ENCODE peak calls at places on chromosomes 5 and 9, in seven cellular contexts. One of them, this sample, is unnamed.

GRCh38 chr9:114364528-114365041 is 23.2 kb downstream of the AKNA start:
- DNase-seq in fibroblast of the aortic adventitia: no peak
- DNase-seq in fibroblast of pulmonary artery: no peak
- DNase-seq in endodermal cell: no peak
- DNase-seq in psoas muscle: no peak
- DNase-seq in RWPE2: no peak
- DNase-seq in A673: no peak
- DNase-seq in this sample: no peak

GRCh38 chr9:87684627-87685204 is 41.2 kb upstream of the CTSL start:
- DNase-seq in fibroblast of pulmonary artery: peak; percentile 52
- DNase-seq in psoas muscle: peak; percentile 40
- DNase-seq in A673: peak; percentile 38
- DNase-seq in fibroblast of the aortic adventitia: peak; percentile 52
- DNase-seq in endodermal cell: peak; percentile 90
- DNase-seq in RWPE2: no peak
- DNase-seq in this sample: peak; percentile 52

GRCh38 chr9:27602107-27602836 is 29.0 kb upstream of the C9orf72 start:
- DNase-seq in A673: no peak
- DNase-seq in RWPE2: no peak
- DNase-seq in fibroblast of pulmonary artery: no peak
- DNase-seq in fibroblast of the aortic adventitia: no peak
- DNase-seq in psoas muscle: no peak
- DNase-seq in endodermal cell: no peak
- DNase-seq in this sample: no peak

GRCh38 chr9:126822873-126823272 is 18.0 kb downstream of the ZBTB43 start:
- DNase-seq in endodermal cell: no peak
- DNase-seq in psoas muscle: no peak
- DNase-seq in RWPE2: no peak
- DNase-seq in fibroblast of pulmonary artery: no peak
- DNase-seq in fibroblast of the aortic adventitia: no peak
- DNase-seq in A673: no peak
- DNase-seq in this sample: no peak

GRCh38 chr5:759111-759741 is 25.3 kb downstream of the ZDHHC11B start:
- DNase-seq in endodermal cell: peak; percentile 49
- DNase-seq in RWPE2: peak; percentile 68
- DNase-seq in fibroblast of the aortic adventitia: peak; percentile 13
- DNase-seq in fibroblast of pulmonary artery: peak; percentile 53
- DNase-seq in psoas muscle: peak; percentile 76
- DNase-seq in A673: no peak
- DNase-seq in this sample: peak; percentile 75

GRCh38 chr9:97990259-97990658 is 7.1 kb downstream of the ANP32B start:
- DNase-seq in psoas muscle: no peak
- DNase-seq in endodermal cell: peak; percentile 57
- DNase-seq in RWPE2: no peak
- DNase-seq in A673: peak; percentile 70
- DNase-seq in fibroblast of pulmonary artery: peak; percentile 71
- DNase-seq in fibroblast of the aortic adventitia: peak; percentile 69
- DNase-seq in this sample: peak; percentile 68

GRCh38 chr9:136625101-136626065 is 37.3 kb upstream of the EGFL7 start:
- DNase-seq in endodermal cell: peak; percentile 79
- DNase-seq in RWPE2: no peak
- DNase-seq in fibroblast of pulmonary artery: peak; percentile 88
- DNase-seq in psoas muscle: peak; percentile 76
- DNase-seq in A673: peak; percentile 73
- DNase-seq in fibroblast of the aortic adventitia: peak; percentile 33
- DNase-seq in this sample: peak; percentile 94

GRCh38 chr5:7857918-7858632 is 7.1 kb upstream of the CFAP90 start:
- DNase-seq in endodermal cell: no peak
- DNase-seq in psoas muscle: no peak
- DNase-seq in fibroblast of pulmonary artery: no peak
- DNase-seq in fibroblast of the aortic adventitia: no peak
- DNase-seq in RWPE2: no peak
- DNase-seq in A673: peak; percentile 37
- DNase-seq in this sample: no peak

GRCh38 chr9:99112750-99113417 is 8.0 kb downstream of the TGFBR1 start:
- DNase-seq in RWPE2: no peak
- DNase-seq in fibroblast of the aortic adventitia: no peak
- DNase-seq in A673: no peak
- DNase-seq in psoas muscle: no peak
- DNase-seq in fibroblast of pulmonary artery: no peak
- DNase-seq in endodermal cell: no peak
- DNase-seq in this sample: no peak

GRCh38 chr9:133168432-133168831 is 4.7 kb upstream of the GBGT1 start:
- DNase-seq in fibroblast of pulmonary artery: no peak
- DNase-seq in fibroblast of the aortic adventitia: no peak
- DNase-seq in RWPE2: no peak
- DNase-seq in endodermal cell: peak; percentile 84
- DNase-seq in A673: no peak
- DNase-seq in psoas muscle: no peak
- DNase-seq in this sample: peak; percentile 54

GRCh38 chr9:489198-490197 is 274.8 kb downstream of the DOCK8 start:
- DNase-seq in psoas muscle: no peak
- DNase-seq in endodermal cell: no peak
- DNase-seq in RWPE2: no peak
- DNase-seq in A673: no peak
- DNase-seq in fibroblast of pulmonary artery: no peak
- DNase-seq in fibroblast of the aortic adventitia: peak; percentile 10
- DNase-seq in this sample: no peak

GRCh38 chr5:150503977-150504620 is 3.8 kb upstream of the NDST1 start:
- DNase-seq in fibroblast of the aortic adventitia: peak; percentile 63
- DNase-seq in endodermal cell: no peak
- DNase-seq in A673: no peak
- DNase-seq in RWPE2: no peak
- DNase-seq in psoas muscle: peak; percentile 60
- DNase-seq in fibroblast of pulmonary artery: peak; percentile 59
- DNase-seq in this sample: no peak

GRCh38 chr5:438481-438981 is 4.4 kb upstream of the EXOC3 start:
- DNase-seq in A673: no peak
- DNase-seq in fibroblast of pulmonary artery: no peak
- DNase-seq in endodermal cell: peak; percentile 32
- DNase-seq in RWPE2: peak; percentile 71
- DNase-seq in fibroblast of the aortic adventitia: no peak
- DNase-seq in psoas muscle: no peak
- DNase-seq in this sample: no peak

GRCh38 chr9:114409103-114409780 is 21.5 kb upstream of the AKNA start:
- DNase-seq in fibroblast of pulmonary artery: no peak
- DNase-seq in psoas muscle: no peak
- DNase-seq in fibroblast of the aortic adventitia: no peak
- DNase-seq in endodermal cell: peak; percentile 81
- DNase-seq in RWPE2: no peak
- DNase-seq in A673: no peak
- DNase-seq in this sample: no peak

GRCh38 chr9:84862786-84863185 is 193.3 kb downstream of the NTRK2 start:
- DNase-seq in fibroblast of the aortic adventitia: peak; percentile 6
- DNase-seq in psoas muscle: no peak
- DNase-seq in A673: peak; percentile 32
- DNase-seq in fibroblast of pulmonary artery: peak; percentile 46
- DNase-seq in endodermal cell: peak; percentile 89
- DNase-seq in RWPE2: peak; percentile 69
- DNase-seq in this sample: no peak

GRCh38 chr5:18243846-18244245 is 609.6 kb downstream of the TAF11L14 start:
- DNase-seq in A673: no peak
- DNase-seq in fibroblast of the aortic adventitia: no peak
- DNase-seq in endodermal cell: no peak
- DNase-seq in psoas muscle: no peak
- DNase-seq in RWPE2: no peak
- DNase-seq in fibroblast of pulmonary artery: no peak
- DNase-seq in this sample: no peak

GRCh38 chr5:172035039-172035438 is 28.6 kb upstream of the FBXW11 start:
- DNase-seq in RWPE2: no peak
- DNase-seq in fibroblast of the aortic adventitia: no peak
- DNase-seq in psoas muscle: no peak
- DNase-seq in fibroblast of pulmonary artery: no peak
- DNase-seq in A673: no peak
- DNase-seq in endodermal cell: no peak
- DNase-seq in this sample: no peak

GRCh38 chr5:146369691-146370090 is 31.1 kb downstream of the POU4F3 start:
- DNase-seq in fibroblast of pulmonary artery: peak; percentile 40
- DNase-seq in A673: no peak
- DNase-seq in endodermal cell: no peak
- DNase-seq in RWPE2: no peak
- DNase-seq in psoas muscle: no peak
- DNase-seq in fibroblast of the aortic adventitia: peak; percentile 60
- DNase-seq in this sample: no peak

GRCh38 chr5:73007051-73007450 is 51.2 kb downstream of the FCHO2 start:
- DNase-seq in A673: no peak
- DNase-seq in RWPE2: no peak
- DNase-seq in endodermal cell: no peak
- DNase-seq in fibroblast of the aortic adventitia: no peak
- DNase-seq in fibroblast of pulmonary artery: no peak
- DNase-seq in psoas muscle: no peak
- DNase-seq in this sample: no peak

GRCh38 chr5:160271396-160271795 is 41.0 kb downstream of the CCNJL start:
- DNase-seq in endodermal cell: peak; percentile 69
- DNase-seq in A673: peak; percentile 95
- DNase-seq in fibroblast of the aortic adventitia: no peak
- DNase-seq in psoas muscle: no peak
- DNase-seq in fibroblast of pulmonary artery: no peak
- DNase-seq in RWPE2: no peak
- DNase-seq in this sample: peak; percentile 59

GRCh38 chr5:180135967-180136641 is 64.5 kb upstream of the RNF130 start:
- DNase-seq in endodermal cell: no peak
- DNase-seq in fibroblast of the aortic adventitia: no peak
- DNase-seq in A673: no peak
- DNase-seq in psoas muscle: no peak
- DNase-seq in RWPE2: peak; percentile 70
- DNase-seq in fibroblast of pulmonary artery: no peak
- DNase-seq in this sample: no peak

GRCh38 chr5:132065351-132065937 is 5.0 kb downstream of the IL3 start:
- DNase-seq in fibroblast of pulmonary artery: peak; percentile 80
- DNase-seq in A673: peak; percentile 29
- DNase-seq in fibroblast of the aortic adventitia: peak; percentile 73
- DNase-seq in endodermal cell: peak; percentile 91
- DNase-seq in psoas muscle: no peak
- DNase-seq in RWPE2: peak; percentile 75
- DNase-seq in this sample: peak; percentile 67

GRCh38 chr9:90814355-90814754 is 12.7 kb downstream of the SYK start:
- DNase-seq in endodermal cell: no peak
- DNase-seq in fibroblast of the aortic adventitia: no peak
- DNase-seq in RWPE2: no peak
- DNase-seq in psoas muscle: no peak
- DNase-seq in fibroblast of pulmonary artery: no peak
- DNase-seq in A673: no peak
- DNase-seq in this sample: no peak

GRCh38 chr5:121164632-121165031 is 687.0 kb upstream of the FTMT start:
- DNase-seq in fibroblast of the aortic adventitia: no peak
- DNase-seq in RWPE2: no peak
- DNase-seq in fibroblast of pulmonary artery: no peak
- DNase-seq in A673: no peak
- DNase-seq in psoas muscle: no peak
- DNase-seq in endodermal cell: no peak
- DNase-seq in this sample: no peak

GRCh38 chr5:10427201-10427600 is 14.5 kb upstream of the ROPN1L start:
- DNase-seq in RWPE2: no peak
- DNase-seq in fibroblast of the aortic adventitia: no peak
- DNase-seq in endodermal cell: no peak
- DNase-seq in A673: no peak
- DNase-seq in fibroblast of pulmonary artery: no peak
- DNase-seq in psoas muscle: no peak
- DNase-seq in this sample: no peak

GRCh38 chr9:137077010-137077747 is at the start of gene UAP1L1:
- DNase-seq in fibroblast of pulmonary artery: peak; percentile 58
- DNase-seq in RWPE2: peak; percentile 75
- DNase-seq in endodermal cell: peak; percentile 74
- DNase-seq in fibroblast of the aortic adventitia: peak; percentile 49
- DNase-seq in psoas muscle: peak; percentile 83
- DNase-seq in A673: peak; percentile 58
- DNase-seq in this sample: peak; percentile 78

GRCh38 chr5:16773990-16774389 is 157.2 kb upstream of the RETREG1 start:
- DNase-seq in fibroblast of the aortic adventitia: no peak
- DNase-seq in RWPE2: no peak
- DNase-seq in endodermal cell: no peak
- DNase-seq in fibroblast of pulmonary artery: no peak
- DNase-seq in A673: peak; percentile 73
- DNase-seq in psoas muscle: no peak
- DNase-seq in this sample: peak; percentile 89

GRCh38 chr5:127875235-127876021 is 172.2 kb downstream of the CCDC192 start:
- DNase-seq in fibroblast of the aortic adventitia: peak; percentile 75
- DNase-seq in A673: peak; percentile 62
- DNase-seq in endodermal cell: peak; percentile 83
- DNase-seq in RWPE2: peak; percentile 73
- DNase-seq in psoas muscle: peak; percentile 28
- DNase-seq in fibroblast of pulmonary artery: peak; percentile 82
- DNase-seq in this sample: peak; percentile 55

GRCh38 chr5:127254729-127255284 is 35.8 kb upstream of the MEGF10 start:
- DNase-seq in fibroblast of the aortic adventitia: peak; percentile 7
- DNase-seq in RWPE2: peak; percentile 69
- DNase-seq in endodermal cell: no peak
- DNase-seq in psoas muscle: no peak
- DNase-seq in fibroblast of pulmonary artery: no peak
- DNase-seq in A673: peak; percentile 3
- DNase-seq in this sample: no peak

GRCh38 chr9:119221281-119221680 is 148.0 kb downstream of the BRINP1 start:
- DNase-seq in psoas muscle: no peak
- DNase-seq in fibroblast of pulmonary artery: no peak
- DNase-seq in endodermal cell: no peak
- DNase-seq in RWPE2: no peak
- DNase-seq in fibroblast of the aortic adventitia: no peak
- DNase-seq in A673: no peak
- DNase-seq in this sample: peak; percentile 1

GRCh38 chr9:110142868-110143866 is 64.8 kb downstream of the C9orf152 start:
- DNase-seq in fibroblast of pulmonary artery: no peak
- DNase-seq in fibroblast of the aortic adventitia: peak; percentile 46
- DNase-seq in A673: peak; percentile 15
- DNase-seq in RWPE2: no peak
- DNase-seq in psoas muscle: no peak
- DNase-seq in endodermal cell: peak; percentile 76
- DNase-seq in this sample: no peak
- H3K4me3 ChIP-seq in fibroblast of pulmonary artery: no peak overlapping the region
- H3K4me3 ChIP-seq in fibroblast of the aortic adventitia: no peak overlapping the region
- H3K4me3 ChIP-seq in A673: no peak overlapping the region
- H3K4me3 ChIP-seq in RWPE2: no peak overlapping the region
- H3K4me3 ChIP-seq in psoas muscle: no peak overlapping the region
- H3K4me3 ChIP-seq in endodermal cell: no peak overlapping the region
- H3K4me3 ChIP-seq in this sample: no peak overlapping the region

GRCh38 chr5:111550282-111551020 is 38.1 kb upstream of the STARD4 start:
- DNase-seq in fibroblast of the aortic adventitia: peak; percentile 97
- DNase-seq in endodermal cell: peak; percentile 93
- DNase-seq in fibroblast of pulmonary artery: peak; percentile 98
- DNase-seq in A673: peak; percentile 89
- DNase-seq in psoas muscle: peak; percentile 76
- DNase-seq in RWPE2: peak; percentile 97
- DNase-seq in this sample: peak; percentile 99
- TF ChIP-seq CTCF in fibroblast of the aortic adventitia: peak; percentile 40
- TF ChIP-seq CTCF in endodermal cell: peak; percentile 85
- TF ChIP-seq CTCF in fibroblast of pulmonary artery: peak; percentile 52
- TF ChIP-seq CTCF in A673: peak; percentile 73
- TF ChIP-seq CTCF in psoas muscle: peak; percentile 76
- TF ChIP-seq CTCF in RWPE2: peak; percentile 96
- TF ChIP-seq CTCF in this sample: peak; percentile 61

GRCh38 chr9:3181049-3181953 is 337.4 kb upstream of the PUM3 start:
- DNase-seq in A673: peak; percentile 37
- DNase-seq in endodermal cell: peak; percentile 91
- DNase-seq in fibroblast of pulmonary artery: peak; percentile 21
- DNase-seq in psoas muscle: peak; percentile 17
- DNase-seq in RWPE2: peak; percentile 66
- DNase-seq in fibroblast of the aortic adventitia: peak; percentile 7
- DNase-seq in this sample: peak; percentile 8
- H3K4me3 ChIP-seq in A673: peak overlapping the region; percentile 27
- H3K4me3 ChIP-seq in endodermal cell: peak overlapping the region; percentile 47
- H3K4me3 ChIP-seq in fibroblast of pulmonary artery: no peak overlapping the region
- H3K4me3 ChIP-seq in psoas muscle: peak overlapping the region; percentile 54
- H3K4me3 ChIP-seq in RWPE2: no peak overlapping the region
- H3K4me3 ChIP-seq in fibroblast of the aortic adventitia: peak overlapping the region; percentile 5
- H3K4me3 ChIP-seq in this sample: no peak overlapping the region

GRCh38 chr5:144139586-144139985 is 30.9 kb downstream of the YIPF5 start:
- DNase-seq in endodermal cell: no peak
- DNase-seq in fibroblast of pulmonary artery: peak; percentile 33
- DNase-seq in RWPE2: no peak
- DNase-seq in A673: peak; percentile 15
- DNase-seq in fibroblast of the aortic adventitia: peak; percentile 71
- DNase-seq in psoas muscle: no peak
- DNase-seq in this sample: peak; percentile 80
- TF ChIP-seq CTCF in endodermal cell: no peak
- TF ChIP-seq CTCF in fibroblast of pulmonary artery: peak; percentile 20
- TF ChIP-seq CTCF in RWPE2: no peak
- TF ChIP-seq CTCF in A673: peak; percentile 17
- TF ChIP-seq CTCF in fibroblast of the aortic adventitia: peak; percentile 39
- TF ChIP-seq CTCF in psoas muscle: no peak
- TF ChIP-seq CTCF in this sample: peak; percentile 37